ENCODE peak calls at places on chromosome 6, in ten cellular contexts. D is H1, Q is HCT116, Y is breast epithelium, E is sigmoid colon, G is stomach, K is K562, R is endothelial cell of umbilical vein, L is transverse colon, J is spleen. I is an unnamed sample.

GRCh38 chr6:30685977-30686907 is at the start of gene PPP1R18:
- DNase-seq in Y (peak), J (peak), E (peak), K (peak), R (peak), L (peak), Q (no peak), G (peak), D (no peak), I (peak)

GRCh38 chr6:128036808-128037570 is 136.1 kb upstream of the THEMIS start:
- DNase-seq in Y (no peak), J (no peak), R (no peak), Q (no peak), E (no peak), K (no peak), D (no peak), G (no peak), L (no peak), I (no peak)

GRCh38 chr6:453152-453551 is 61.6 kb downstream of the IRF4 start:
- DNase-seq in R (no peak), Y (peak), K (no peak), Q (no peak), G (no peak), E (peak), D (no peak), J (peak), L (no peak), I (no peak)

GRCh38 chr6:125574604-125575003 is 174.8 kb upstream of the HEY2 start:
- DNase-seq in G (no peak), Y (no peak), L (no peak), D (no peak), Q (no peak), E (no peak), K (no peak), R (no peak), J (no peak), I (no peak)

GRCh38 chr6:73657201-73657600 is 3.4 kb upstream of the SLC17A5 start:
- DNase-seq in Q (peak), L (no peak), E (no peak), J (no peak), R (no peak), Y (no peak), D (no peak), G (no peak), K (no peak), I (no peak)

GRCh38 chr6:14412026-14412425 is 294.5 kb downstream of the CD83 start:
- DNase-seq in L (no peak), R (no peak), E (no peak), Q (no peak), G (no peak), Y (no peak), K (no peak), J (no peak), D (no peak), I (no peak)

GRCh38 chr6:107318100-107318736 is 141.1 kb downstream of the PDSS2 start:
- DNase-seq in E (no peak), J (peak), Q (peak), L (peak), K (peak), Y (no peak), G (peak), R (peak), D (peak), I (peak)

GRCh38 chr6:158066161-158066781 is 84.6 kb downstream of the SYNJ2 start:
- DNase-seq in R (no peak), J (no peak), E (peak), D (no peak), G (no peak), L (no peak), K (no peak), Q (no peak), Y (no peak), I (no peak)

GRCh38 chr6:138677538-138677937 is 96.0 kb upstream of the CCDC28A start:
- DNase-seq in E (no peak), D (no peak), K (no peak), G (no peak), Y (no peak), L (no peak), Q (no peak), J (no peak), R (no peak), I (no peak)

GRCh38 chr6:41744236-41744787 is 2.9 kb downstream of the PGC start:
- DNase-seq in J (peak), D (no peak), R (no peak), G (peak), Q (no peak), Y (no peak), L (no peak), K (no peak), E (no peak), I (no peak)

GRCh38 chr6:118586741-118587485 is 38.8 kb downstream of the PLN start:
- DNase-seq in G (no peak), J (no peak), D (no peak), E (no peak), L (no peak), K (no peak), Q (no peak), R (no peak), Y (no peak), I (no peak)

GRCh38 chr6:4664117-4664626 is 112.0 kb upstream of the CDYL start:
- DNase-seq in D (no peak), E (peak), Q (no peak), K (no peak), L (peak), R (no peak), Y (peak), G (no peak), J (no peak), I (no peak)

GRCh38 chr6:129280719-129281118 is 397.8 kb downstream of the LAMA2 start:
- DNase-seq in L (no peak), G (no peak), Q (no peak), R (no peak), K (no peak), E (no peak), D (no peak), Y (no peak), J (no peak), I (no peak)

GRCh38 chr6:155770313-155770712 is 314.7 kb upstream of the NOX3 start:
- DNase-seq in Q (no peak), J (no peak), D (no peak), E (no peak), K (no peak), L (no peak), G (no peak), R (no peak), Y (no peak), I (no peak)

GRCh38 chr6:155770856-155771255 is 315.2 kb upstream of the NOX3 start:
- DNase-seq in J (no peak), D (no peak), E (no peak), R (no peak), L (no peak), G (no peak), Q (no peak), Y (no peak), K (no peak), I (no peak)

DNA sequence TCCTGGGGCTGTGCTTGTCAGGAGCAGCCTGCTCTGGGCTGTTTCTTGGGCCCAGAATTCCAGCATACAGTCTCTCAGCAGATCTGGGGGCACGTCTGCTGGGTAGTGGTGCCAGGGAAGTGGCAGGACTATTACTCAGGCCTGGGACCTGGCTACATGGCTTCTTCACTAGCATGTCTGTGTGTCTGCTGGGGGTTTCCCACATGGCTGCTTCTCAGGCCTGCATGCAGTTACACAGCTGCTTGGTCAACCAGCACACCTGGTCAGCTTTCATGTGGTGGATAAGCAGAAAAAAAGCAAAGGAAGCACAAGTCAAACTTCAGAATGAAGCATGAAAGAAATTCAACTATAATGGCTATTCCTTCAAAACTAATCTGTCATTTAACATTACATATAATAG is 316.2 kb upstream of the NOX3 start:
- DNase-seq in J (peak), D (no peak), G (no peak), Y (no peak), Q (no peak), K (no peak), L (no peak), R (no peak), E (no peak), I (no peak)
- TF ChIP-seq CTCF in J (no peak), D (no peak), G (no peak), Y (no peak), Q (no peak), K (no peak), L (no peak), R (no peak), E (no peak), I (no peak)

GRCh38 chr6:89574860-89575561 is 63.5 kb downstream of the LYRM2 start:
- DNase-seq in J (no peak), L (no peak), E (no peak), G (no peak), Y (no peak), D (no peak), K (no peak), Q (no peak), R (no peak), I (no peak)
- TF ChIP-seq POLR2AphosphoS5 in J (no peak), L (no peak), E (no peak), G (no peak), Y (no peak), D (no peak), K (no peak), Q (no peak), R (no peak), I (no peak)

GRCh38 chr6:52359403-52359802 is 2.5 kb upstream of the PAQR8 start:
- DNase-seq in E (no peak), Q (no peak), K (no peak), D (no peak), J (no peak), L (no peak), R (no peak), G (no peak), Y (no peak), I (no peak)
- TF ChIP-seq POLR2A in E (no peak), Q (no peak), K (no peak), D (no peak), J (no peak), L (no peak), R (no peak), G (no peak), Y (no peak), I (no peak)

GRCh38 chr6:43211960-43212359 is 17.3 kb downstream of the DNPH1 start:
- DNase-seq in K (no peak), Y (no peak), G (no peak), Q (no peak), J (no peak), L (no peak), D (no peak), E (no peak), R (peak), I (no peak)
- TF ChIP-seq CTCF in K (peak), Y (no peak), G (no peak), Q (peak), J (no peak), L (no peak), D (peak), E (no peak), R (no peak), I (no peak)

GRCh38 chr6:8065519-8065911 is 1.3 kb upstream of the BLOC1S5 start:
- DNase-seq in R (no peak), E (no peak), J (no peak), L (no peak), G (no peak), Q (no peak), D (no peak), K (no peak), Y (no peak), I (no peak)

GRCh38 chr6:8066108-8066507 is 1.9 kb upstream of the BLOC1S5 start:
- DNase-seq in E (no peak), D (no peak), R (no peak), Y (no peak), L (no peak), J (no peak), Q (no peak), K (no peak), G (no peak), I (no peak)

GRCh38 chr6:8064638-8065518 is 689 bp upstream of the BLOC1S5 start:
- DNase-seq in J (no peak), L (no peak), D (no peak), K (no peak), Y (no peak), E (no peak), R (no peak), Q (no peak), G (no peak), I (no peak)

GRCh38 chr6:8061736-8062135 is 2.5 kb downstream of the BLOC1S5 start:
- DNase-seq in R (no peak), Y (no peak), G (no peak), K (no peak), Q (no peak), E (no peak), J (no peak), D (no peak), L (no peak), I (no peak)

GRCh38 chr6:8063762-8064637 is at the start of gene BLOC1S5:
- DNase-seq in J (peak), E (peak), R (peak), D (peak), G (peak), K (peak), Y (peak), L (peak), Q (peak), I (peak)
- TF ChIP-seq POLR2AphosphoS5 in J (peak), E (peak), R (peak), D (peak), G (peak), K (peak), Y (peak), L (peak), Q (peak), I (peak)

I was measured in prostate gland.